ENCODE peak calls at places on chromosomes 11 and 22, in four cellular contexts. Y is GM12878, D is K562, B is HepG2. V is an unnamed sample.

GRCh38 chr22:24304067-24304675 is 33.5 kb downstream of the SPECC1L start:
- DNase-seq in Y (no peak), D (no peak), B (no peak), V (no peak)

GRCh38 chr11:19437760-19438159 is 197.0 kb upstream of the E2F8 start:
- DNase-seq in Y (no peak), B (no peak), D (no peak), V (peak)

GRCh38 chr11:122159173-122159701 is 43.2 kb upstream of the BLID start:
- DNase-seq in Y (no peak), B (no peak), D (no peak), V (peak)

GRCh38 chr11:27611390-27611789 is 88.9 kb downstream of the BDNF start:
- DNase-seq in D (no peak), B (no peak), Y (no peak), V (no peak)

GRCh38 chr11:49995559-49995958 is 13.2 kb upstream of the OR4C12 start:
- DNase-seq in B (peak), Y (no peak), D (peak), V (peak)

GRCh38 chr11:65791719-65792213 is 4.9 kb downstream of the OVOL1 start:
- DNase-seq in B (no peak), Y (peak), D (no peak), V (no peak)

GRCh38 chr11:72807789-72808188 is 6.4 kb upstream of the ATG16L2 start:
- DNase-seq in B (no peak), Y (no peak), D (no peak), V (no peak)

GRCh38 chr22:44524806-44525205 is 26.8 kb upstream of the RTL6 start:
- DNase-seq in Y (no peak), D (no peak), B (no peak), V (no peak)

GRCh38 chr11:61899146-61899841 is 7.9 kb upstream of the FADS3 start:
- DNase-seq in D (peak), Y (peak), B (peak), V (peak)

GRCh38 chr22:36737776-36738175 is 34.2 kb upstream of the CACNG2 start:
- DNase-seq in D (no peak), Y (no peak), B (no peak), V (no peak)

GRCh38 chr11:130729678-130730300 is 186.5 kb downstream of the SNX19 start:
- DNase-seq in B (no peak), D (no peak), Y (no peak), V (no peak)

GRCh38 chr22:44448271-44448780 is 49.7 kb downstream of the RTL6 start:
- DNase-seq in D (no peak), Y (no peak), B (no peak), V (no peak)

GRCh38 chr11:119844808-119845207 is 115.8 kb upstream of the NECTIN1 start:
- DNase-seq in D (no peak), Y (no peak), B (no peak), V (no peak)

GRCh38 chr11:134738581-134738980 is 326.5 kb upstream of the B3GAT1 start:
- DNase-seq in Y (no peak), B (no peak), D (no peak), V (no peak)

GRCh38 chr11:47388697-47389576 is 10.6 kb upstream of the SPI1 start:
- DNase-seq in Y (no peak), D (no peak), B (no peak), V (no peak)

GRCh38 chr11:61650781-61651571 is 29.2 kb upstream of the DAGLA start:
- DNase-seq in D (peak), Y (no peak), B (no peak), V (no peak)

GRCh38 chr22:23098718-23099524 is 28.6 kb downstream of the GNAZ start:
- DNase-seq in B (no peak), D (peak), Y (no peak), V (peak)

GRCh38 chr11:1936781-1937615 is 10.1 kb upstream of the MRPL23 start:
- DNase-seq in B (no peak), Y (no peak), D (no peak), V (no peak)

GRCh38 chr22:35987487-35987886 is 41.1 kb downstream of the RBFOX2 start:
- DNase-seq in D (no peak), B (peak), Y (no peak), V (no peak)

GRCh38 chr11:11841605-11842425 is at the start of gene USP47:
- DNase-seq in B (peak), D (peak), Y (no peak), V (peak)

GRCh38 chr11:122439911-122440782 is 215.4 kb upstream of the UBASH3B start:
- DNase-seq in Y (no peak), B (peak), D (no peak), V (peak)

GRCh38 chr11:12606597-12606996 is 67.6 kb upstream of the TEAD1 start:
- DNase-seq in B (no peak), D (no peak), Y (no peak), V (no peak)

GRCh38 chr11:132874638-132875037 is 657.7 kb downstream of the OPCML start:
- DNase-seq in D (no peak), Y (no peak), B (no peak), V (no peak)

GRCh38 chr22:40567106-40567505 is 69.4 kb downstream of the MRTFA start:
- DNase-seq in B (no peak), Y (no peak), D (no peak), V (no peak)

GRCh38 chr11:134763030-134763388 is 351.0 kb upstream of the B3GAT1 start:
- DNase-seq in D (no peak), Y (no peak), B (no peak), V (no peak)

GRCh38 chr22:46596819-46597218 is 23.4 kb upstream of the GRAMD4 start:
- DNase-seq in B (no peak), Y (no peak), D (no peak), V (no peak)

GRCh38 chr11:57427692-57428082 is 766 bp upstream of the SLC43A3 start:
- DNase-seq in B (no peak), Y (no peak), D (no peak), V (no peak)

GRCh38 chr11:1979607-1980006 is 18.0 kb downstream of the H19 start:
- DNase-seq in B (no peak), D (no peak), Y (no peak), V (no peak)

GRCh38 chr22:26484360-26484706 is 656 bp downstream of the SRRD start:
- DNase-seq in D (peak), B (no peak), Y (no peak), V (no peak)

GRCh38 chr11:8709002-8709672 is 26.5 kb downstream of the RPL27A start:
- DNase-seq in B (no peak), D (no peak), Y (no peak), V (no peak)

GRCh38 chr11:58647141-58647699 is 24.8 kb downstream of the CNTF start:
- DNase-seq in B (no peak), D (no peak), Y (peak), V (no peak)

GRCh38 chr11:123645576-123645975 is 8.8 kb downstream of the SCN3B start:
- DNase-seq in B (no peak), D (no peak), Y (no peak), V (no peak)

GRCh38 chr11:35066029-35066428 is 72.9 kb upstream of the CD44 start:
- DNase-seq in B (no peak), Y (no peak), D (no peak), V (no peak)

GRCh38 chr11:77448269-77448668 is 25.6 kb downstream of the PAK1 start:
- DNase-seq in B (no peak), D (no peak), Y (no peak), V (no peak)
- H2AFZ ChIP-seq in B (no peak), D (no peak), Y (no peak), V (no peak)

DNA sequence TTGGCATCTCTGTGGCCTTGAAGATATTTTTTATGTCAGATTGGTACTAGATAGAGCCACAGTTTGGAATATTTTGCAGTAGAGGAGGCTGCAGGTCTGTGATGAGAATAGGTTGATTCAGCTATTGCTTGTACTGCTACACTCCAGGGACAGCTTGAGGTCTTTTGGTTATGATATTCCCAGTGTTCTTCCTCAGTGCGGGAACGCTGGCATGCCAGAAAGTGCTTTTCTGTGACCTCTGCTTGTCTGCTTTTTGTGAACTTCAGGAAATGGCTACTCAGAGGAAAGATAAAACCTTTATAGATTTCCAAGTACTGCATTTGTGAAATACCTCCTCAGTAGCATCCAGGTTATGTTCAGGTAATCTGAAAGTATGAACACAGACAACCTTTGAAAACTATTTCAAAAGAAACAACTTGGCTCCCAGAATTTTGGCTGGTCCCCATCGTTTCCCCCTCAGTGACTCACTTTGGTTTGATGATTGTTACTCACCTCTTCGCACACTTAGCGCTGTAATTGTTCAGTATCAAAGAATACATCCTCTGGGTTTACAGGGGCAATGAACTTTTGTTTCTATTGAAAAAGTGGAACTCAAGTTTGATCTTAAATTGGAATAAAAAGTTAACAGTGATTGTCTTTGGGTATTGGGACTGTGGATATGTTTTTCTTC is 191.4 kb downstream of the HIPK3 start:
- DNase-seq in B (no peak), D (no peak), Y (no peak), V (peak)
- H3K4me3 ChIP-seq in B (no peak), D (no peak), Y (no peak), V (no peak)

GRCh38 chr11:110130642-110131238 is 37.5 kb downstream of the ZC3H12C start:
- DNase-seq in B (no peak), D (no peak), Y (no peak), V (peak)

GRCh38 chr11:110133182-110133581 is 40.0 kb downstream of the ZC3H12C start:
- DNase-seq in B (no peak), D (no peak), Y (no peak), V (no peak)

GRCh38 chr11:110131386-110132123 is 38.4 kb downstream of the ZC3H12C start:
- DNase-seq in D (no peak), Y (no peak), B (no peak), V (no peak)

GRCh38 chr11:110128161-110128560 is 35.0 kb downstream of the ZC3H12C start:
- DNase-seq in D (no peak), B (no peak), Y (no peak), V (no peak)

DNA sequence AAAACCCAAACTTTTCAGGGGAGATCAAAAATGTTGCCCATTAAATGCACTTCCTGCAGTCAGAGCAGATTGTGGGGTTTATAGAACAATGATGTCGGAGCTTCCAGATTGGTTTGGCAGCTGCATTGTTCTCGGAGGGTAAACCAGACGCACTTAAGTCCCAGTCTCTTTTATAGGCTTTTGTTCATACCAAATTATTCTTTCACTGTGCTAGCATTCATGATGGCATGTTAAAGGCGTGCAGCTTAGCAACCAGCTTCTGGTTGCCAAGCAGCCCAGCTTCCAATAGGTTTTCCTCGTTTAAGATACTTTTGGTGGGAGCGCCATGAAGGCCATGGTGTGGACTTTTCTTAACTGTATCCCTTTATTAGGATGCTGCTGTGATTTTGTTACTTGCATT is 40.9 kb downstream of the ZC3H12C start:
- DNase-seq in Y (no peak), B (no peak), D (no peak), V (peak)
- TF ChIP-seq MYC in Y (no peak), B (no peak), D (no peak), V (no peak)

GRCh38 chr11:68762481-68762880 is 11.2 kb upstream of the TESMIN start:
- DNase-seq in Y (no peak), B (no peak), D (no peak), V (no peak)

GRCh38 chr11:68766786-68767185 is 15.5 kb upstream of the TESMIN start:
- DNase-seq in D (no peak), B (no peak), Y (no peak), V (no peak)

GRCh38 chr11:68763926-68764657 is 12.8 kb upstream of the TESMIN start:
- DNase-seq in B (no peak), Y (no peak), D (no peak), V (no peak)

GRCh38 chr11:68763181-68763721 is 11.9 kb upstream of the TESMIN start:
- DNase-seq in B (no peak), Y (no peak), D (no peak), V (no peak)

GRCh38 chr11:68764746-68765145 is 13.4 kb upstream of the TESMIN start:
- DNase-seq in D (no peak), B (no peak), Y (no peak), V (no peak)
- H2AFZ ChIP-seq in D (no peak), B (no peak), Y (no peak), V (no peak)

DNA sequence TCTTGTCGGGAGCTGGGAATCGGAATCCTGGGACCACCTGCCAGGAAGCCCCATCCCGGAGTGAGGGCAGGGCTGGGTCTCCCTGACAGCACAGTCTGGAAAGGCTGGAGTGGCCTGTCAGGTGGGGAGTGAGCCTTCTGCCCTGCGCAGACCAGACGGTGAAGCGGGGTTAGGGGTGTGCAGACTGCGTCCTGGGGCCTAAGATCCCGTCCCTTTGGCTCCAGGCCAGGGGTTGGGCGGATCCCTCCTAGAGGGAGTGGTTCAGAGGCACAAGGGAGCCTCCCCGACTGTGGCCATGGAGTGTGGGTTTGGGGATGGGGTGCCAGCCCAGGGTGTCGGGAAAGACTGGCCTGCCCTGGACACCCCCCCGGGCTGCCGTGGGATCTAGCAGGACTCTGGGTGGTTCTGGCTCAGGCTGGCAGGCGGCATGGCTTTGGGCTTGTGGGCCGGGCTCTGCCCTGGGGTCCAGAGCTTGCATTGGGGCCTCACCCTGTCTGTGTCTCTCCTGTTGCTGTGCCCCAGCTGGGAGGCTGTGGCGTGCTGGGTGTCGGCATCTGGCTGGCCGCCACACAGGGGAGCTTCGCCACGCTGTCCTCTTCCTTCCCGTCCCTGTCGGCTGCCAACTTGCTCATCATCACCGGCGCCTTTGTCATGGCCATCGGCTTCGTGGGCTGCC is 19.5 kb downstream of the TSPAN4 start:
- DNase-seq in D (peak), B (no peak), Y (no peak), V (no peak)
- H3K4me3 ChIP-seq in D (no peak), B (no peak), Y (no peak), V (no peak)

GRCh38 chr11:36195496-36196346 is 93.5 kb downstream of the COMMD9 start:
- DNase-seq in D (no peak), B (no peak), Y (no peak), V (peak)
- TF ChIP-seq MYC in D (no peak), B (no peak), Y (no peak), V (no peak)